ENCODE peak calls at places on chromosomes 3 and 15, in nine cellular contexts. One of them, this sample, is unnamed.
A peak's percentile ranks its signal among the peaks of the same experiment; 100 is the strongest.

GRCh38 chr15:90294159-90294558 is 28.7 kb downstream of the NGRN start:
- DNase-seq in breast epithelium: no peak
- DNase-seq in body of pancreas: peak; percentile 26
- DNase-seq in A549: no peak
- DNase-seq in sigmoid colon: no peak
- DNase-seq in tibial nerve: no peak
- DNase-seq in H1: no peak
- DNase-seq in adrenal gland: no peak
- DNase-seq in suprapubic skin: no peak
- DNase-seq in this sample: no peak

GRCh38 chr3:98512576-98512975 is 10.1 kb downstream of the CLDND1 start:
- DNase-seq in sigmoid colon: no peak
- DNase-seq in body of pancreas: no peak
- DNase-seq in breast epithelium: no peak
- DNase-seq in adrenal gland: no peak
- DNase-seq in suprapubic skin: no peak
- DNase-seq in H1: no peak
- DNase-seq in tibial nerve: no peak
- DNase-seq in A549: no peak
- DNase-seq in this sample: no peak

GRCh38 chr3:190577225-190577624 is 63.3 kb downstream of the IL1RAP start:
- DNase-seq in tibial nerve: no peak
- DNase-seq in sigmoid colon: no peak
- DNase-seq in H1: no peak
- DNase-seq in suprapubic skin: no peak
- DNase-seq in breast epithelium: no peak
- DNase-seq in adrenal gland: no peak
- DNase-seq in body of pancreas: no peak
- DNase-seq in A549: no peak
- DNase-seq in this sample: no peak

GRCh38 chr15:52488830-52489229 is 39.9 kb downstream of the MYO5A start:
- DNase-seq in body of pancreas: no peak
- DNase-seq in A549: no peak
- DNase-seq in suprapubic skin: no peak
- DNase-seq in adrenal gland: no peak
- DNase-seq in tibial nerve: no peak
- DNase-seq in sigmoid colon: no peak
- DNase-seq in H1: no peak
- DNase-seq in breast epithelium: no peak
- DNase-seq in this sample: no peak

GRCh38 chr3:45628746-45629145 is 34.2 kb downstream of the LIMD1 start:
- DNase-seq in adrenal gland: no peak
- DNase-seq in tibial nerve: no peak
- DNase-seq in suprapubic skin: no peak
- DNase-seq in body of pancreas: no peak
- DNase-seq in A549: no peak
- DNase-seq in breast epithelium: no peak
- DNase-seq in sigmoid colon: no peak
- DNase-seq in H1: no peak
- DNase-seq in this sample: no peak

GRCh38 chr15:48084759-48085420 is 35.9 kb upstream of the SLC24A5 start:
- DNase-seq in A549: no peak
- DNase-seq in breast epithelium: no peak
- DNase-seq in sigmoid colon: no peak
- DNase-seq in tibial nerve: no peak
- DNase-seq in H1: peak; percentile 13
- DNase-seq in suprapubic skin: no peak
- DNase-seq in adrenal gland: no peak
- DNase-seq in body of pancreas: no peak
- DNase-seq in this sample: no peak

GRCh38 chr3:72137865-72138861 is 353.2 kb upstream of the PROK2 start:
- DNase-seq in adrenal gland: no peak
- DNase-seq in A549: no peak
- DNase-seq in H1: no peak
- DNase-seq in tibial nerve: no peak
- DNase-seq in breast epithelium: no peak
- DNase-seq in sigmoid colon: no peak
- DNase-seq in suprapubic skin: no peak
- DNase-seq in body of pancreas: no peak
- DNase-seq in this sample: no peak

GRCh38 chr15:60544581-60545115 is 65.7 kb upstream of the ICE2 start:
- DNase-seq in breast epithelium: no peak
- DNase-seq in body of pancreas: no peak
- DNase-seq in tibial nerve: no peak
- DNase-seq in sigmoid colon: no peak
- DNase-seq in H1: no peak
- DNase-seq in A549: no peak
- DNase-seq in suprapubic skin: no peak
- DNase-seq in adrenal gland: no peak
- DNase-seq in this sample: no peak

GRCh38 chr3:10883478-10884234 is 67.6 kb downstream of the SLC6A11 start:
- DNase-seq in H1: no peak
- DNase-seq in A549: peak; percentile 18
- DNase-seq in suprapubic skin: no peak
- DNase-seq in breast epithelium: no peak
- DNase-seq in tibial nerve: no peak
- DNase-seq in adrenal gland: no peak
- DNase-seq in body of pancreas: no peak
- DNase-seq in sigmoid colon: no peak
- DNase-seq in this sample: no peak

DNA sequence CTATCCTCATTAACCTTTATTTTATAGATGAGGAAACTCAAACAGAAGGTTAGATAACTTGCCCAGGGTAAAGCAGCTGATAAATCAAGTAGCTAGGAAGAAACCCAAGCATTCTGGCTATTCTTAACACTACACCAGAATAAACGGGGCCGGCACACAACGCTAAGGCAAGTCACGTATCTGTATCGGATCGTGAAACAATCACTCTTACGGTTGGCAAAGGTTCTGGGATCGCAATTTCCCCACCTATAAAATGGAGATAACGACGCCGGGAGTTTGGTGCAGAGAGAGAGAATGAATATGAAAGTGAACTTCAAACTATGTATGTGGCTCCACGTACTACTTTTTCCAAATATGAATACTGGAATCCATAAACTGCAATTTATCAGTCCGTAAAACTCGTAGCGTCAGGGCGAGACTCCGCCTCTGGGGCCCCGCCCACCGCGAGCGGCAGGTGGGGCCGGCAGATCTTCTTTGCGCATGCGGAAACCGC is 252 bp upstream of the ARMC8 start:
- DNase-seq in H1: no peak
- DNase-seq in adrenal gland: peak; percentile 93
- DNase-seq in breast epithelium: peak; percentile 86
- DNase-seq in sigmoid colon: peak; percentile 96
- DNase-seq in body of pancreas: peak; percentile 93
- DNase-seq in tibial nerve: peak; percentile 78
- DNase-seq in A549: peak; percentile 91
- DNase-seq in suprapubic skin: peak; percentile 92
- DNase-seq in this sample: peak; percentile 93
- TF ChIP-seq POLR2A in H1: no peak
- TF ChIP-seq POLR2A in adrenal gland: no peak
- TF ChIP-seq POLR2A in breast epithelium: no peak
- TF ChIP-seq POLR2A in sigmoid colon: no peak
- TF ChIP-seq POLR2A in body of pancreas: no peak
- TF ChIP-seq POLR2A in tibial nerve: no peak
- TF ChIP-seq POLR2A in A549: no peak
- TF ChIP-seq POLR2A in suprapubic skin: no peak
- TF ChIP-seq POLR2A in this sample: no peak

GRCh38 chr3:158731525-158731924 is 732 bp downstream of the RARRES1 start:
- DNase-seq in body of pancreas: no peak
- DNase-seq in H1: no peak
- DNase-seq in adrenal gland: no peak
- DNase-seq in A549: no peak
- DNase-seq in tibial nerve: no peak
- DNase-seq in sigmoid colon: no peak
- DNase-seq in breast epithelium: no peak
- DNase-seq in suprapubic skin: no peak
- DNase-seq in this sample: no peak
- H3K4me3 ChIP-seq in body of pancreas: peak overlapping the region; percentile 27
- H3K4me3 ChIP-seq in H1: peak overlapping the region; percentile 54
- H3K4me3 ChIP-seq in adrenal gland: peak overlapping the region; percentile 49
- H3K4me3 ChIP-seq in A549: peak overlapping the region; percentile 72
- H3K4me3 ChIP-seq in tibial nerve: peak overlapping the region; percentile 63
- H3K4me3 ChIP-seq in sigmoid colon: peak overlapping the region; percentile 91
- H3K4me3 ChIP-seq in breast epithelium: peak overlapping the region; percentile 77
- H3K4me3 ChIP-seq in suprapubic skin: peak overlapping the region; percentile 78
- H3K4me3 ChIP-seq in this sample: peak overlapping the region; percentile 70

GRCh38 chr15:92625297-92625980 is 30.1 kb downstream of the FAM174B start:
- DNase-seq in A549: no peak
- DNase-seq in suprapubic skin: no peak
- DNase-seq in body of pancreas: no peak
- DNase-seq in sigmoid colon: no peak
- DNase-seq in breast epithelium: no peak
- DNase-seq in adrenal gland: no peak
- DNase-seq in H1: no peak
- DNase-seq in tibial nerve: no peak
- DNase-seq in this sample: no peak
- H3K4me1 ChIP-seq in A549: no peaks in the 10 kb centered on the region
- H3K4me1 ChIP-seq in suprapubic skin: peaks cover 22% of the 10 kb centered on the region
- H3K4me1 ChIP-seq in body of pancreas: peaks cover 53% of the 10 kb centered on the region
- H3K4me1 ChIP-seq in sigmoid colon: peaks cover 17% of the 10 kb centered on the region
- H3K4me1 ChIP-seq in breast epithelium: no peaks in the 10 kb centered on the region
- H3K4me1 ChIP-seq in adrenal gland: peaks cover 17% of the 10 kb centered on the region
- H3K4me1 ChIP-seq in H1: peaks cover 3% of the 10 kb centered on the region
- H3K4me1 ChIP-seq in tibial nerve: peaks cover 18% of the 10 kb centered on the region
- H3K4me1 ChIP-seq in this sample: no peaks in the 10 kb centered on the region

GRCh38 chr15:69881310-69881660 is 216.4 kb downstream of the TLE3 start:
- DNase-seq in body of pancreas: no peak
- DNase-seq in adrenal gland: no peak
- DNase-seq in breast epithelium: no peak
- DNase-seq in suprapubic skin: no peak
- DNase-seq in H1: no peak
- DNase-seq in sigmoid colon: no peak
- DNase-seq in tibial nerve: no peak
- DNase-seq in A549: no peak
- DNase-seq in this sample: no peak

GRCh38 chr15:69881760-69882159 is 216.0 kb downstream of the TLE3 start:
- DNase-seq in body of pancreas: no peak
- DNase-seq in adrenal gland: no peak
- DNase-seq in A549: no peak
- DNase-seq in sigmoid colon: no peak
- DNase-seq in suprapubic skin: no peak
- DNase-seq in breast epithelium: no peak
- DNase-seq in H1: no peak
- DNase-seq in tibial nerve: no peak
- DNase-seq in this sample: no peak

GRCh38 chr15:69885182-69886041 is 212.3 kb downstream of the TLE3 start:
- DNase-seq in breast epithelium: no peak
- DNase-seq in adrenal gland: no peak
- DNase-seq in sigmoid colon: no peak
- DNase-seq in tibial nerve: no peak
- DNase-seq in body of pancreas: no peak
- DNase-seq in A549: no peak
- DNase-seq in suprapubic skin: no peak
- DNase-seq in H1: no peak
- DNase-seq in this sample: no peak

GRCh38 chr15:69880616-69881309 is 217.0 kb downstream of the TLE3 start:
- DNase-seq in adrenal gland: no peak
- DNase-seq in suprapubic skin: no peak
- DNase-seq in tibial nerve: no peak
- DNase-seq in body of pancreas: no peak
- DNase-seq in breast epithelium: no peak
- DNase-seq in sigmoid colon: no peak
- DNase-seq in A549: no peak
- DNase-seq in H1: no peak
- DNase-seq in this sample: no peak

GRCh38 chr15:69883306-69883705 is 214.4 kb downstream of the TLE3 start:
- DNase-seq in A549: no peak
- DNase-seq in breast epithelium: no peak
- DNase-seq in tibial nerve: no peak
- DNase-seq in sigmoid colon: no peak
- DNase-seq in body of pancreas: no peak
- DNase-seq in adrenal gland: no peak
- DNase-seq in H1: no peak
- DNase-seq in suprapubic skin: no peak
- DNase-seq in this sample: no peak
- TF ChIP-seq POLR2A in A549: no peak
- TF ChIP-seq POLR2A in breast epithelium: no peak
- TF ChIP-seq POLR2A in tibial nerve: no peak
- TF ChIP-seq POLR2A in sigmoid colon: no peak
- TF ChIP-seq POLR2A in body of pancreas: no peak
- TF ChIP-seq POLR2A in adrenal gland: no peak
- TF ChIP-seq POLR2A in H1: no peak
- TF ChIP-seq POLR2A in suprapubic skin: no peak
- TF ChIP-seq POLR2A in this sample: no peak